ENCODE peak calls at places on chromosomes 6 and 20, in nine cellular contexts. G, A, D, U, S, Y, N, J and R are unnamed samples.

GRCh38 chr20:56247954-56248782 is at the start of gene MC3R:
- DNase-seq in Y (peak), U (peak), A (peak), D (no peak), G (peak), N (peak), J (peak), S (peak), R (peak)

GRCh38 chr20:43835944-43836540 is 78.6 kb upstream of the TOX2 start:
- DNase-seq in G (no peak), Y (no peak), S (no peak), J (no peak), A (no peak), U (no peak), N (no peak), D (no peak), R (no peak)

GRCh38 chr6:65745614-65746013 is 38.6 kb upstream of the EYS start:
- DNase-seq in D (no peak), U (no peak), S (no peak), G (no peak), Y (no peak), J (no peak), A (no peak), N (no peak), R (no peak)

GRCh38 chr6:118581489-118581959 is 33.4 kb downstream of the PLN start:
- DNase-seq in S (peak), G (no peak), Y (no peak), A (no peak), U (peak), N (peak), J (peak), D (no peak), R (no peak)

GRCh38 chr6:2038096-2038495 is 207.3 kb downstream of the GMDS start:
- DNase-seq in U (peak), D (no peak), G (no peak), N (no peak), S (peak), A (peak), Y (no peak), J (peak), R (peak)

GRCh38 chr20:51898788-51899187 is 96.5 kb upstream of the SALL4 start:
- DNase-seq in G (no peak), A (no peak), J (no peak), S (no peak), U (no peak), N (no peak), D (no peak), Y (no peak), R (no peak)

GRCh38 chr20:56373942-56374341 is 15.2 kb downstream of the FAM210B start:
- DNase-seq in S (peak), A (no peak), N (peak), J (peak), Y (peak), G (no peak), U (peak), D (no peak), R (no peak)

GRCh38 chr20:52010541-52010940 is 181.0 kb downstream of the ZFP64 start:
- DNase-seq in Y (no peak), D (no peak), N (no peak), U (no peak), A (no peak), S (no peak), J (no peak), G (no peak), R (no peak)

GRCh38 chr6:42555477-42556457 is 8.1 kb upstream of the UBR2 start:
- DNase-seq in A (no peak), N (peak), S (peak), G (no peak), D (no peak), Y (no peak), U (peak), J (peak), R (no peak)

GRCh38 chr6:14550817-14551216 is 433.2 kb downstream of the CD83 start:
- DNase-seq in Y (no peak), D (no peak), G (no peak), U (peak), N (no peak), S (no peak), J (no peak), A (no peak), R (no peak)

GRCh38 chr6:87297115-87297514 is 25.3 kb upstream of the SMIM8 start:
- DNase-seq in G (no peak), D (no peak), A (no peak), J (no peak), U (no peak), Y (no peak), S (peak), N (peak), R (no peak)

GRCh38 chr20:52828199-52828598 is 144.0 kb upstream of the TSHZ2 start:
- DNase-seq in S (no peak), J (no peak), D (no peak), G (no peak), A (no peak), N (no peak), Y (no peak), U (no peak), R (no peak)

GRCh38 chr20:12386821-12387220 is 469.1 kb downstream of the BTBD3 start:
- DNase-seq in G (no peak), A (no peak), N (no peak), D (no peak), Y (no peak), J (no peak), S (no peak), U (no peak), R (no peak)